ENCODE peak calls at places on chromosomes 4 and X, in seven cellular contexts. N is neural crest cell, S is endothelial cell, Z is T-cell, E is ELR, O is fibroblast of lung, F is occipital lobe. M is an unnamed sample.
A peak's percentile ranks its signal among the peaks of the same experiment; 100 is the strongest.

GRCh38 chr4:164357957-164358356 is 396.0 kb upstream of the SMIM31 start:
- DNase-seq in Z (no peak), F (no peak), N (no peak), E (no peak), S (no peak), O (peak; percentile 47), M (no peak)

GRCh38 chrX:12497832-12498591 is 293.2 kb upstream of the PRPS2 start:
- DNase-seq in N (peak; percentile 2), Z (no peak), O (no peak), S (peak; percentile 22), E (peak; percentile 7), F (no peak), M (peak; percentile 44)

GRCh38 chr4:153663667-153664066 is 20.4 kb upstream of the TLR2 start:
- DNase-seq in S (no peak), E (no peak), Z (no peak), N (no peak), F (no peak), O (no peak), M (no peak)

GRCh38 chrX:76453737-76454406 is 26.4 kb downstream of the MAGEE1 start:
- DNase-seq in F (no peak), N (no peak), S (no peak), E (no peak), O (no peak), Z (no peak), M (no peak)

GRCh38 chr4:152643153-152644035 is 36.4 kb downstream of the TMEM154 start:
- DNase-seq in Z (no peak), N (no peak), O (no peak), F (no peak), E (no peak), S (no peak), M (no peak)

GRCh38 chrX:132940727-132941162 is 17.7 kb downstream of the HS6ST2 start:
- DNase-seq in Z (no peak), E (no peak), O (no peak), F (no peak), N (no peak), S (no peak), M (no peak)

GRCh38 chr4:103030791-103031190 is 11.3 kb upstream of the SLC9B1 start:
- DNase-seq in N (no peak), F (no peak), S (no peak), Z (no peak), E (no peak), O (no peak), M (no peak)

GRCh38 chrX:43315622-43316021 is 340.5 kb upstream of the MAOA start:
- DNase-seq in S (no peak), Z (no peak), N (no peak), F (no peak), E (no peak), O (no peak), M (no peak)

GRCh38 chrX:132576945-132577344 is 88.1 kb upstream of the MBNL3 start:
- DNase-seq in S (no peak), Z (no peak), O (peak; percentile 3), E (no peak), N (no peak), F (no peak), M (no peak)

GRCh38 chrX:10952619-10953018 is 158.5 kb upstream of the HCCS start:
- DNase-seq in O (no peak), Z (no peak), E (no peak), S (no peak), F (no peak), N (no peak), M (peak; percentile 57)

GRCh38 chr4:5678977-5679376 is 29.4 kb downstream of the EVC2 start:
- DNase-seq in O (peak; percentile 27), F (no peak), S (no peak), E (peak; percentile 92), Z (no peak), N (no peak), M (no peak)

M was measured in right cardiac atrium.